ENCODE peak calls at places on chromosomes 16 and 17, in seven cellular contexts. C is suprapubic skin, V is breast epithelium, I is stomach, W is HCT116, M is endothelial cell of umbilical vein, Q is GM12878. O is an unnamed sample.

GRCh38 chr16:52629296-52629695 is 82.4 kb upstream of the TOX3 start:
- DNase-seq in C (no peak), I (no peak), W (no peak), V (no peak), M (no peak), Q (no peak), O (no peak)

GRCh38 chr16:49756971-49757743 is 98.8 kb downstream of the ZNF423 start:
- DNase-seq in W (no peak), V (no peak), I (no peak), M (peak; percentile 14), Q (no peak), C (no peak), O (no peak)

GRCh38 chr16:70706948-70707465 is 21.2 kb upstream of the MTSS2 start:
- DNase-seq in W (no peak), V (peak; percentile 75), Q (no peak), M (peak; percentile 76), C (no peak), I (no peak), O (peak; percentile 64)

GRCh38 chr17:77990301-77990700 is 31.8 kb downstream of the TNRC6C start:
- DNase-seq in Q (no peak), V (no peak), C (no peak), W (no peak), I (no peak), M (no peak), O (no peak)

GRCh38 chr17:69223809-69224208 is 4.8 kb downstream of the ABCA10 start:
- DNase-seq in C (no peak), Q (peak; percentile 33), V (no peak), I (no peak), W (no peak), M (peak; percentile 22), O (no peak)

GRCh38 chr17:15263206-15263579 is 1.9 kb downstream of the PMP22 start:
- DNase-seq in C (peak; percentile 96), M (peak; percentile 62), I (peak; percentile 54), Q (no peak), W (no peak), V (peak; percentile 76), O (peak; percentile 12)

GRCh38 chr16:2841606-2842339 is 11.7 kb downstream of the ZG16B start:
- DNase-seq in V (no peak), W (no peak), C (no peak), M (no peak), I (no peak), Q (no peak), O (no peak)

GRCh38 chr17:79565606-79566250 is 45.1 kb downstream of the RBFOX3 start:
- DNase-seq in C (no peak), M (no peak), Q (no peak), V (no peak), W (no peak), I (no peak), O (no peak)

GRCh38 chr16:55072976-55073375 is 142.3 kb downstream of the IRX5 start:
- DNase-seq in Q (no peak), C (no peak), V (no peak), I (no peak), M (no peak), W (no peak), O (no peak)

GRCh38 chr17:75557075-75557851 is 30.3 kb upstream of the MYO15B start:
- DNase-seq in Q (no peak), I (peak; percentile 95), V (peak; percentile 68), W (no peak), C (peak; percentile 63), M (no peak), O (peak; percentile 44)

GRCh38 chr16:81996664-81997529 is 14.4 kb downstream of the SDR42E1 start:
- DNase-seq in I (no peak), C (no peak), V (no peak), Q (no peak), M (peak; percentile 90), W (peak; percentile 60), O (no peak)

GRCh38 chr17:48491527-48492273 is 39.1 kb downstream of the HOXB1 start:
- DNase-seq in Q (no peak), M (peak; percentile 75), I (no peak), V (no peak), W (no peak), C (no peak), O (no peak)

GRCh38 chr17:6936370-6937028 is 59.4 kb upstream of the ALOX12 start:
- DNase-seq in Q (no peak), I (no peak), W (no peak), V (no peak), C (no peak), M (peak; percentile 38), O (no peak)

GRCh38 chr17:44758414-44759095 is at the start of gene ADAM11:
- DNase-seq in I (no peak), V (no peak), M (no peak), W (no peak), C (no peak), Q (no peak), O (no peak)

GRCh38 chr16:75565640-75566039 is 539 bp upstream of the GABARAPL2 start:
- DNase-seq in I (no peak), W (no peak), C (no peak), M (no peak), Q (no peak), V (no peak), O (no peak)

GRCh38 chr16:89575247-89576172 is at the start of gene CPNE7:
- DNase-seq in V (no peak), W (no peak), M (no peak), I (no peak), Q (no peak), C (no peak), O (no peak)

GRCh38 chr17:74605361-74605760 is 13.3 kb upstream of the CD300LD start:
- DNase-seq in V (no peak), M (no peak), Q (no peak), C (peak; percentile 77), W (no peak), I (no peak), O (peak; percentile 15)

GRCh38 chr17:67637901-67638641 is 79.7 kb upstream of the NOL11 start:
- DNase-seq in M (no peak), Q (no peak), W (peak; percentile 88), C (peak; percentile 59), V (peak; percentile 72), I (peak; percentile 86), O (peak; percentile 96)

GRCh38 chr16:27853101-27853500 is 210.4 kb downstream of the GSG1L start:
- DNase-seq in M (no peak), I (no peak), Q (no peak), W (no peak), V (peak; percentile 20), C (no peak), O (no peak)

GRCh38 chr17:67606896-67607604 is 110.7 kb upstream of the NOL11 start:
- DNase-seq in M (peak; percentile 75), Q (no peak), V (no peak), I (peak; percentile 69), C (no peak), W (no peak), O (no peak)

GRCh38 chr16:81693467-81694303 is 85.4 kb upstream of the PLCG2 start:
- DNase-seq in M (no peak), C (no peak), W (no peak), I (no peak), Q (no peak), V (no peak), O (no peak)

GRCh38 chr17:40361063-40361924 is 3.2 kb downstream of the GJD3 start:
- DNase-seq in I (no peak), Q (no peak), C (no peak), M (no peak), V (no peak), W (no peak), O (no peak)

GRCh38 chr17:40363480-40363838 is 1.1 kb downstream of the GJD3 start:
- DNase-seq in C (no peak), M (peak; percentile 31), I (no peak), W (no peak), Q (no peak), V (no peak), O (no peak)

GRCh38 chr17:40364121-40364861 is at the start of gene GJD3:
- DNase-seq in C (peak; percentile 56), I (no peak), M (no peak), V (no peak), Q (no peak), W (no peak), O (no peak)

GRCh38 chr17:40361925-40362695 is 2.4 kb downstream of the GJD3 start:
- DNase-seq in W (no peak), Q (no peak), V (no peak), M (no peak), C (no peak), I (no peak), O (no peak)

GRCh38 chr17:40362696-40363479 is 1.6 kb downstream of the GJD3 start:
- DNase-seq in W (peak; percentile 54), C (peak; percentile 83), Q (no peak), V (peak; percentile 82), M (peak; percentile 71), I (peak; percentile 76), O (no peak)
- TF ChIP-seq POLR2A in W (no peak), C (no peak), Q (peak; percentile 78), V (no peak), M (no peak), I (no peak), O (no peak)

DNA sequence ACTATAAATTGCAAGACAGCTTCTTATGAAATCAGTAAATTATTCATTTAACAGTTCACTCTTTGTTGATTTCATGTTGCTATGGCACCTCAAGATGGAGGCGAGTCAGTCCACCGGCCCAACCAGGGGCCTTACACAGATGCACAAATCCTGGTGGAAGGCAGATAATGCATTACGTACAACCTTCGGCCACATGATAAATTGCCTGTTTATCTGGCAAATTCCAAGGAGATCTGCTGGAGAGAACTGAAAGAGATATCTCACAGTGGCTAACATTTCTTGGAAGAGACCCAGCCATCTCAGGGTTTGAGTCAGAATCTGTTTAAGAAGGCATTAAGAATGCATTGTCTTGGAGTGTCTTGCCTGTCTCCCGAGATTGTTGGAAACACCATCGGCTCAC is 225.6 kb downstream of the MSI2 start:
- DNase-seq in M (no peak), I (no peak), V (no peak), Q (no peak), W (no peak), C (no peak), O (no peak)
- TF ChIP-seq POLR2AphosphoS5 in M (no peak), I (no peak), V (no peak), Q (no peak), W (no peak), C (no peak), O (no peak)

DNA sequence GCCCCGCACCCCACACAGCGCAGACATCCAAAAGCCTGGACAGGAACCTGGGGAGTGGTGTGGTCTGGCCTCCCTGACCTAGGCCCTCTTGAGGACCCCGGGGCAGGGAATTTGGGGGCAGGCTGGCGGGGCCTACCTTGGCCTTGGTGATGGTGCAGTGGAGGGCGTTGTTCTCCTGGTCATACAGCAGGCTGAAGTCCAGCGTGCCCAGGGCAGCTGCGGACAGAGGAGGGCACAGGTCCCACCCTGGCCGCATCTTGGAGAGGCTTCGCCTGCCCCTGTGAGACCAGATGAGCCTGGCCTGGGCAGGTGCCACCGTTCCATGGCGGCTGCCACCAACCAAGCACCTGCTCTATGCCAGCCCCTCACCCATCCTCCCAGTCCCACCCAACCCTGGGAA is 9.0 kb downstream of the DOC2B start:
- DNase-seq in M (no peak), V (no peak), W (no peak), Q (no peak), C (no peak), I (no peak), O (no peak)
- TF ChIP-seq CTCF in M (no peak), V (no peak), W (no peak), Q (no peak), C (no peak), I (no peak), O (no peak)

DNA sequence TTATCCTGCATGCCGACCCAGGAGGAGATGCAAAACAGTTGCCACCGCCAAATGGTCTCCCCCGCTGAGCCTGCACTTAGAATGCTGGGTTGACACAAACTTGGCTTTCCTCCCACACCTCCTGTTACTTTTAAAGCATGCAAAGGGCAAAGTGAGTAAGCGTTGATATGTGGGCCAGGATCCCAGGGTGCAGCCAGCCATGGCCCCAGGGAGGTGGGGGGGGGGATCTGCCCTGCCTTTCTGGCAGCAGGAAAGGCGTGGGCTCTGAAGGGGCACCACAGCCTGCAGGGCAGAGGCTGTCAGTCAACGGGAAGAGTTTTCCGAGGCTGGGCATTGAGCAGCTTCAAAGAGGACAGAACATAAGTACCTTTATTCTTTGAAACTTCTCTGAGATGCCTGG is 142.3 kb downstream of the ABCC12 start:
- DNase-seq in V (no peak), W (no peak), M (no peak), I (no peak), C (no peak), Q (no peak), O (no peak)
- TF ChIP-seq POLR2A in V (no peak), W (no peak), M (no peak), I (no peak), C (no peak), Q (no peak), O (no peak)

O was measured in prostate gland.